ENCODE peak calls at places on chromosomes 3 and 15, in four cellular contexts. One of them, this sample, is unnamed.

GRCh38 chr3:45092132-45093031 is 53.8 kb downstream of the CDCP1 start:
- DNase-seq in NCI-H1417: no peak
- DNase-seq in NCI-H2081: no peak
- DNase-seq in NCI-H2029: no peak
- DNase-seq in this sample: no peak

GRCh38 chr3:115758076-115758763 is 134.9 kb downstream of the GAP43 start:
- DNase-seq in NCI-H2081: peak
- DNase-seq in NCI-H2029: peak
- DNase-seq in NCI-H1417: peak
- DNase-seq in this sample: no peak

GRCh38 chr3:76063019-76063418 is 277.7 kb upstream of the ZNF717 start:
- DNase-seq in NCI-H2081: no peak
- DNase-seq in NCI-H1417: no peak
- DNase-seq in NCI-H2029: no peak
- DNase-seq in this sample: no peak

GRCh38 chr15:39799552-39800011 is 16.9 kb upstream of the FSIP1 start:
- DNase-seq in NCI-H2029: peak
- DNase-seq in NCI-H1417: no peak
- DNase-seq in NCI-H2081: no peak
- DNase-seq in this sample: no peak

GRCh38 chr3:146274833-146275232 is 23.9 kb upstream of the PLSCR4 start:
- DNase-seq in NCI-H2029: no peak
- DNase-seq in NCI-H2081: no peak
- DNase-seq in NCI-H1417: no peak
- DNase-seq in this sample: no peak

GRCh38 chr3:126551839-126552687 is 6.7 kb downstream of the C3orf22 start:
- DNase-seq in NCI-H1417: no peak
- DNase-seq in NCI-H2029: no peak
- DNase-seq in NCI-H2081: no peak
- DNase-seq in this sample: no peak

GRCh38 chr3:172522871-172523818 is at the start of gene TNFSF10:
- DNase-seq in NCI-H2029: peak
- DNase-seq in NCI-H1417: no peak
- DNase-seq in NCI-H2081: peak
- DNase-seq in this sample: no peak

GRCh38 chr3:58521002-58521670 is 15.9 kb downstream of the ACOX2 start:
- DNase-seq in NCI-H2081: peak
- DNase-seq in NCI-H2029: no peak
- DNase-seq in NCI-H1417: peak
- DNase-seq in this sample: no peak

GRCh38 chr3:147813256-147813655 is 404.1 kb downstream of the ZIC1 start:
- DNase-seq in NCI-H2029: no peak
- DNase-seq in NCI-H2081: no peak
- DNase-seq in NCI-H1417: no peak
- DNase-seq in this sample: no peak

GRCh38 chr15:58504674-58505234 is 73.0 kb downstream of the LIPC start:
- DNase-seq in NCI-H1417: no peak
- DNase-seq in NCI-H2029: no peak
- DNase-seq in NCI-H2081: no peak
- DNase-seq in this sample: no peak

GRCh38 chr3:166471074-166471753 is 634.0 kb upstream of the BCHE start:
- DNase-seq in NCI-H2081: no peak
- DNase-seq in NCI-H2029: no peak
- DNase-seq in NCI-H1417: no peak
- DNase-seq in this sample: no peak

GRCh38 chr15:70569139-70569717 is 194.1 kb downstream of the UACA start:
- DNase-seq in NCI-H1417: no peak
- DNase-seq in NCI-H2029: no peak
- DNase-seq in NCI-H2081: no peak
- DNase-seq in this sample: no peak

GRCh38 chr3:123749716-123750115 is 134.4 kb downstream of the MYLK start:
- DNase-seq in NCI-H1417: no peak
- DNase-seq in NCI-H2029: no peak
- DNase-seq in NCI-H2081: no peak
- DNase-seq in this sample: no peak

GRCh38 chr3:152328841-152329240 is 60.1 kb downstream of the MBNL1 start:
- DNase-seq in NCI-H2029: no peak
- DNase-seq in NCI-H2081: no peak
- DNase-seq in NCI-H1417: no peak
- DNase-seq in this sample: no peak

GRCh38 chr15:101608182-101608581 is 44.0 kb downstream of the TM2D3 start:
- DNase-seq in NCI-H1417: no peak
- DNase-seq in NCI-H2081: no peak
- DNase-seq in NCI-H2029: no peak
- DNase-seq in this sample: no peak

GRCh38 chr15:39589815-39590644 is 9.2 kb downstream of the THBS1 start:
- DNase-seq in NCI-H2029: no peak
- DNase-seq in NCI-H1417: no peak
- DNase-seq in NCI-H2081: no peak
- DNase-seq in this sample: no peak

GRCh38 chr3:104584702-104585101 is 782.0 kb upstream of the ALCAM start:
- DNase-seq in NCI-H2029: no peak
- DNase-seq in NCI-H2081: no peak
- DNase-seq in NCI-H1417: no peak
- DNase-seq in this sample: no peak

GRCh38 chr3:37852097-37852496 is 9.6 kb upstream of the CTDSPL start:
- DNase-seq in NCI-H2029: no peak
- DNase-seq in NCI-H1417: no peak
- DNase-seq in NCI-H2081: no peak
- DNase-seq in this sample: no peak

GRCh38 chr3:123270818-123271217 is 69.1 kb downstream of the SEC22A start:
- DNase-seq in NCI-H2029: no peak
- DNase-seq in NCI-H2081: no peak
- DNase-seq in NCI-H1417: no peak
- DNase-seq in this sample: no peak

GRCh38 chr3:13016083-13016725 is 57.0 kb downstream of the IQSEC1 start:
- DNase-seq in NCI-H2029: peak
- DNase-seq in NCI-H1417: peak
- DNase-seq in NCI-H2081: no peak
- DNase-seq in this sample: peak

GRCh38 chr15:101206173-101206572 is 45.7 kb downstream of the CHSY1 start:
- DNase-seq in NCI-H2029: no peak
- DNase-seq in NCI-H1417: no peak
- DNase-seq in NCI-H2081: no peak
- DNase-seq in this sample: no peak

GRCh38 chr3:115381573-115381912 is 234.5 kb upstream of the ZBTB20 start:
- DNase-seq in NCI-H2081: no peak
- DNase-seq in NCI-H1417: no peak
- DNase-seq in NCI-H2029: no peak
- DNase-seq in this sample: no peak

GRCh38 chr3:98600412-98601095 is 7.1 kb upstream of the CPOX start:
- DNase-seq in NCI-H1417: no peak
- DNase-seq in NCI-H2029: no peak
- DNase-seq in NCI-H2081: no peak
- DNase-seq in this sample: no peak

GRCh38 chr15:89664951-89665350 is 9.7 kb upstream of the KIF7 start:
- DNase-seq in NCI-H2081: no peak
- DNase-seq in NCI-H1417: peak
- DNase-seq in NCI-H2029: no peak
- DNase-seq in this sample: no peak

GRCh38 chr15:92268900-92269299 is 124.8 kb upstream of the ST8SIA2 start:
- DNase-seq in NCI-H2029: peak
- DNase-seq in NCI-H1417: peak
- DNase-seq in NCI-H2081: peak
- DNase-seq in this sample: no peak

GRCh38 chr15:101031203-101031602 is 112.0 kb downstream of the LRRK1 start:
- DNase-seq in NCI-H2081: no peak
- DNase-seq in NCI-H2029: peak
- DNase-seq in NCI-H1417: no peak
- DNase-seq in this sample: no peak

GRCh38 chr3:53715815-53716483 is 130.3 kb downstream of the CHDH start:
- DNase-seq in NCI-H1417: no peak
- DNase-seq in NCI-H2029: no peak
- DNase-seq in NCI-H2081: no peak
- DNase-seq in this sample: no peak